ENCODE peak calls at places on chromosomes 3 and 15, in nine cellular contexts. K, R, A, J, L, V, H, G and W are unnamed samples.

GRCh38 chr3:121894191-121894990 is at the start of gene SLC15A2:
- DNase-seq in G (no peak), R (no peak), J (no peak), L (no peak), A (peak; percentile 30), H (no peak), V (no peak), K (peak; percentile 15), W (no peak)

GRCh38 chr3:126134219-126134975 is 46.0 kb downstream of the ALDH1L1 start:
- DNase-seq in V (peak; percentile 51), J (peak; percentile 48), H (peak; percentile 68), L (peak; percentile 72), K (peak; percentile 55), R (peak; percentile 49), A (peak; percentile 78), G (peak; percentile 59), W (peak; percentile 32)

GRCh38 chr3:71428841-71429609 is 154.5 kb downstream of the FOXP1 start:
- DNase-seq in A (no peak), L (no peak), V (peak; percentile 42), H (peak; percentile 25), R (no peak), K (peak; percentile 74), G (peak; percentile 67), J (no peak), W (peak; percentile 6)

GRCh38 chr3:21621396-21621695 is 129.7 kb downstream of the ZNF385D start:
- DNase-seq in R (no peak), K (peak; percentile 73), A (no peak), V (no peak), J (no peak), G (peak; percentile 75), H (peak; percentile 16), L (no peak), W (no peak)

GRCh38 chr3:166071-166470 is 30.5 kb upstream of the CHL1 start:
- DNase-seq in K (no peak), A (no peak), G (no peak), H (no peak), J (no peak), V (no peak), R (no peak), L (no peak), W (no peak)

GRCh38 chr3:195285403-195285802 is 14.4 kb upstream of the XXYLT1 start:
- DNase-seq in K (no peak), A (no peak), H (no peak), L (no peak), R (no peak), G (no peak), V (no peak), J (no peak), W (no peak)

GRCh38 chr3:165211749-165212148 is 15.6 kb upstream of the SLITRK3 start:
- DNase-seq in K (no peak), L (no peak), R (no peak), J (no peak), H (no peak), V (peak; percentile 30), A (no peak), G (no peak), W (no peak)

GRCh38 chr3:105747621-105748165 is 121.1 kb downstream of the CBLB start:
- DNase-seq in H (no peak), A (no peak), G (peak; percentile 52), V (no peak), R (no peak), K (no peak), J (no peak), L (no peak), W (no peak)

GRCh38 chr3:177563381-177563780 is 366.1 kb upstream of the TBL1XR1 start:
- DNase-seq in R (no peak), H (no peak), A (no peak), G (peak; percentile 35), V (no peak), L (no peak), J (no peak), K (no peak), W (no peak)

GRCh38 chr3:8517490-8517889 is 15.9 kb downstream of the LMCD1 start:
- DNase-seq in K (no peak), A (no peak), G (peak; percentile 56), J (no peak), L (no peak), H (no peak), R (no peak), V (no peak), W (no peak)

GRCh38 chr3:30535515-30535914 is 70.9 kb upstream of the TGFBR2 start:
- DNase-seq in R (no peak), K (no peak), V (no peak), L (no peak), H (no peak), G (peak; percentile 72), J (no peak), A (no peak), W (no peak)

GRCh38 chr3:69364354-69364753 is 21.5 kb downstream of the FRMD4B start:
- DNase-seq in J (no peak), V (no peak), A (no peak), L (no peak), R (no peak), G (peak; percentile 38), H (peak; percentile 23), K (peak; percentile 44), W (peak; percentile 67)

GRCh38 chr15:40098489-40099261 is 10.0 kb downstream of the BMF start:
- DNase-seq in G (peak; percentile 90), R (peak; percentile 52), V (peak; percentile 87), A (peak; percentile 83), J (peak; percentile 96), K (peak; percentile 95), L (peak; percentile 87), H (peak; percentile 95), W (peak; percentile 78)

GRCh38 chr3:10600159-10601125 is 95.1 kb upstream of the ATP2B2 start:
- DNase-seq in H (no peak), J (no peak), R (no peak), V (no peak), G (no peak), A (peak; percentile 5), L (no peak), K (peak; percentile 39), W (peak; percentile 68)

GRCh38 chr3:142724682-142725351 is 983 bp downstream of the TRPC1 start:
- DNase-seq in A (peak; percentile 90), G (peak; percentile 50), H (peak; percentile 34), V (peak; percentile 18), R (peak; percentile 31), L (peak; percentile 29), J (peak; percentile 59), K (peak; percentile 68), W (peak; percentile 37)

GRCh38 chr3:197590313-197590962 is 34.7 kb upstream of the BDH1 start:
- DNase-seq in A (no peak), V (no peak), K (no peak), G (no peak), R (no peak), H (no peak), J (no peak), L (peak; percentile 27), W (no peak)

GRCh38 chr15:92083190-92083589 is 229.7 kb downstream of the SLCO3A1 start:
- DNase-seq in V (no peak), G (no peak), J (no peak), R (no peak), L (no peak), H (no peak), A (no peak), K (no peak), W (no peak)

GRCh38 chr15:78360426-78360825 is 20.3 kb downstream of the CRABP1 start:
- DNase-seq in V (no peak), K (no peak), J (no peak), G (no peak), L (no peak), H (no peak), R (no peak), A (peak; percentile 95), W (no peak)

GRCh38 chr3:194328080-194328571 is 23.0 kb downstream of the CPN2 start:
- DNase-seq in H (peak; percentile 60), R (no peak), A (no peak), L (peak; percentile 55), G (peak; percentile 66), K (peak; percentile 84), J (no peak), V (no peak), W (peak; percentile 83)

GRCh38 chr15:40493089-40493840 is 22.5 kb downstream of the CHST14 start:
- DNase-seq in J (peak; percentile 26), K (peak; percentile 54), R (no peak), H (no peak), G (no peak), L (peak; percentile 84), A (no peak), V (no peak), W (no peak)

GRCh38 chr3:101544181-101544850 is 17.4 kb upstream of the TRMT10C start:
- DNase-seq in G (no peak), J (no peak), K (no peak), A (no peak), H (no peak), V (no peak), R (no peak), L (no peak), W (no peak)

GRCh38 chr3:134471521-134472193 is 14.1 kb downstream of the ANAPC13 start:
- DNase-seq in H (no peak), K (peak; percentile 52), R (no peak), A (no peak), J (no peak), G (peak; percentile 84), V (no peak), L (no peak), W (no peak)

GRCh38 chr3:155640098-155640497 is 104.8 kb downstream of the PLCH1 start:
- DNase-seq in L (no peak), H (no peak), R (no peak), K (peak; percentile 46), A (no peak), V (no peak), J (no peak), G (no peak), W (no peak)

GRCh38 chr15:61680260-61681037 is 379.8 kb downstream of the VPS13C start:
- DNase-seq in A (no peak), H (no peak), J (no peak), R (no peak), K (no peak), L (no peak), V (no peak), G (no peak), W (no peak)

GRCh38 chr15:96331141-96331941 is 841 bp downstream of the NR2F2 start:
- DNase-seq in L (no peak), H (peak; percentile 46), R (no peak), J (no peak), A (peak; percentile 41), G (peak; percentile 65), K (no peak), V (no peak), W (peak; percentile 76)

GRCh38 chr3:128567705-128568356 is 74.8 kb upstream of the GATA2 start:
- DNase-seq in A (no peak), R (no peak), J (no peak), L (no peak), V (no peak), H (no peak), G (no peak), K (no peak), W (no peak)

GRCh38 chr3:50382271-50382670 is 22.9 kb upstream of the TMEM115 start:
- DNase-seq in J (no peak), H (no peak), A (no peak), V (no peak), L (no peak), K (no peak), G (no peak), R (no peak), W (no peak)

GRCh38 chr3:20984594-20985207 is 766.3 kb downstream of the ZNF385D start:
- DNase-seq in A (no peak), R (no peak), K (no peak), L (no peak), J (no peak), H (no peak), V (no peak), G (no peak), W (no peak)

GRCh38 chr3:49841126-49841525 is 15.2 kb downstream of the TRAIP start:
- DNase-seq in H (no peak), K (peak; percentile 10), J (peak; percentile 68), G (peak; percentile 29), V (no peak), R (no peak), A (peak; percentile 41), L (peak; percentile 50), W (no peak)

GRCh38 chr3:10568549-10568948 is 63.2 kb upstream of the ATP2B2 start:
- DNase-seq in A (no peak), G (no peak), H (no peak), K (no peak), V (no peak), R (no peak), L (no peak), J (no peak), W (no peak)

GRCh38 chr3:63674586-63674985 is 22.1 kb downstream of the SNTN start:
- DNase-seq in G (no peak), H (no peak), L (no peak), V (peak; percentile 30), A (no peak), J (no peak), K (no peak), R (no peak), W (no peak)